ENCODE peak calls at places on chromosomes 13 and 19, in five cellular contexts. L is GM23338, V is heart left ventricle, Y is pancreas, D is IMR-90. F is an unnamed sample. For H3K36me3, the result is how much of the 10 kb centered on the place peaks cover.

GRCh38 chr19:18894254-18895037 is 1.5 kb downstream of the CERS1 start:
- DNase-seq in L (peak), V (no peak), Y (no peak), D (peak), F (no peak)

GRCh38 chr13:50400930-50401553 is 385.8 kb downstream of the KCNRG start:
- DNase-seq in L (no peak), V (no peak), Y (no peak), D (peak), F (peak)

GRCh38 chr13:30037306-30037705 is 186.9 kb upstream of the UBL3 start:
- DNase-seq in L (peak), V (no peak), Y (no peak), D (no peak), F (no peak)

GRCh38 chr13:109135018-109135417 is 505.6 kb downstream of the MYO16 start:
- DNase-seq in L (no peak), V (no peak), Y (no peak), D (no peak), F (no peak)

GRCh38 chr19:49094505-49095482 is 9.5 kb downstream of the SNRNP70 start:
- DNase-seq in L (no peak), V (no peak), Y (no peak), D (no peak), F (no peak)

GRCh38 chr13:36090592-36090991 is 40.6 kb downstream of the DCLK1 start:
- DNase-seq in L (no peak), V (no peak), Y (no peak), D (no peak), F (no peak)

GRCh38 chr19:42057856-42058255 is 12.2 kb downstream of the GRIK5 start:
- DNase-seq in L (no peak), V (no peak), Y (no peak), D (no peak), F (no peak)

GRCh38 chr13:60369242-60369641 is 27.8 kb upstream of the TDRD3 start:
- DNase-seq in L (peak), V (no peak), Y (no peak), D (peak), F (peak)

GRCh38 chr13:95404141-95404882 is 103.1 kb upstream of the ABCC4 start:
- DNase-seq in L (peak), V (peak), Y (peak), D (peak), F (peak)

GRCh38 chr19:42555317-42555716 is 27.0 kb upstream of the CEACAM1 start:
- DNase-seq in L (peak), V (no peak), Y (no peak), D (no peak), F (no peak)

GRCh38 chr19:44625531-44626066 is 12.2 kb downstream of the IGSF23 start:
- DNase-seq in L (no peak), V (no peak), Y (no peak), D (peak), F (no peak)

GRCh38 chr19:38693380-38694223 is 46.2 kb downstream of the ACTN4 start:
- DNase-seq in L (peak), V (no peak), Y (peak), D (peak), F (peak)

GRCh38 chr19:23481043-23481442 is 85.8 kb upstream of the ZNF91 start:
- DNase-seq in L (no peak), V (no peak), Y (no peak), D (no peak), F (peak)

GRCh38 chr13:79307866-79308298 is 98.2 kb downstream of the RBM26 start:
- DNase-seq in L (peak), V (no peak), Y (no peak), D (peak), F (peak)

GRCh38 chr13:50682966-50683365 is 160.5 kb downstream of the DLEU7 start:
- DNase-seq in L (no peak), V (no peak), Y (no peak), D (no peak), F (no peak)

GRCh38 chr13:113862766-113863510 is 938 bp downstream of the GAS6 start:
- DNase-seq in L (peak), V (peak), Y (peak), D (no peak), F (no peak)

GRCh38 chr13:61770697-61771096 is 355.0 kb upstream of the PCDH20 start:
- DNase-seq in L (peak), V (no peak), Y (no peak), D (no peak), F (no peak)

GRCh38 chr19:23787106-23787505 is 28.4 kb upstream of the ZNF681 start:
- DNase-seq in L (no peak), V (no peak), Y (no peak), D (peak), F (peak)

GRCh38 chr13:105735269-105735668 is 800.2 kb downstream of the EFNB2 start:
- DNase-seq in L (no peak), V (no peak), Y (no peak), D (no peak), F (no peak)

GRCh38 chr19:1069009-1069779 is 2.2 kb downstream of the ARHGAP45 start:
- DNase-seq in L (no peak), V (peak), Y (no peak), D (no peak), F (no peak)

GRCh38 chr19:7908742-7909461 is 5.2 kb downstream of the MAP2K7 start:
- DNase-seq in L (peak), V (no peak), Y (no peak), D (no peak), F (no peak)

DNA sequence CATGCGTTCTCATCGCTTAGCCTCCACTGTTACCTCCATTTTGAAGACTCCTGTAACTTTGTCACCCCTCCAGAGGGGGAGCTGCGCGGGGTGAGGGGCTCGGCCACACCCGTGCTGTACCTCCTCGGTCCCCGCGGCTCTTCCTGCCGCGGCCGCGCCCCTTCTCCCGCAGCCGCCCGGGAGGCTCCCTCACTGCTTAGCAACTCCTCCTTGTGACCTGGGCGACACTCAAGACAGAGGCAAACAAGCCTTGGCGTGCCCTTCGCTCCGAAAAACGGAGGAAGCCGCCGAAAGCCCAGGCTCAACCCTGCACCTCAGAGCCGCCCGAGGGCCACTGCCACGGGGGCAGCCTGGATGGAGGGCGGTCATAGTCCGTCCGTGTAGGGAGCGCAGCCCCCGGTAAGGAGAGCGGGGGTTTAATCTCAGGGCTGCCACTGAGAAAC is 494.3 kb downstream of the FOXO1 start:
- DNase-seq in L (peak), V (no peak), Y (no peak), D (no peak), F (peak)
- H3K4me3 ChIP-seq in L (peak), V (no peak), Y (no peak), D (no peak), F (peak)

GRCh38 chr13:110625771-110626321 is 10.5 kb downstream of the NAXD start:
- DNase-seq in L (no peak), V (no peak), Y (no peak), D (no peak), F (no peak)
- H3K36me3 ChIP-seq in L (under half), V (under half), Y (under half), D (half or more), F (under half)

GRCh38 chr13:46679369-46680180 is 117.4 kb downstream of the ESD start:
- DNase-seq in L (no peak), V (no peak), Y (no peak), D (peak), F (no peak)
- H3K4me3 ChIP-seq in L (no peak), V (peak), Y (no peak), D (peak), F (no peak)

GRCh38 chr13:19673473-19674430 is 40.3 kb downstream of the MPHOSPH8 start:
- DNase-seq in L (no peak), V (no peak), Y (no peak), D (no peak), F (no peak)
- H3K36me3 ChIP-seq in L (under half), V (under half), Y (under half), D (half or more), F (under half)

DNA sequence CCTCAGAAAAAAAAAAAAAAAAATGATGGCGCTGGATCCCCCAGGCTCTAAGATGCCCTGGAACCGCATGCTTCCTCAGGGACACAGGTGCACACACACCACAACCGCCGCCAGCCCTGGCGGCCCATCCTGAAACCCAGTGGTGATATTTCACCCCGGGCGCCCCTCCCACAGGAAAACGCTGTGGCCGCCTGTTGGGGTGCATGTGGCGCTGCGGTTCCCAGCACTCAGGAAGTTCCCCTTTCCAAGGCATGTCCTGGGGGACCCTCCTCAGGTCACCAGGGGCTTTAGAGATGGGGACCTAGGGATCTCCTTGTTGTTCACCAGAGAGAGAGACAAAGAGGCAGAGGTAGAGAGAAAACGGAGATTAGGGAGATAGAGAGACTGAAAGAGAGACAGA is 2.5 kb downstream of the ADGRE2 start:
- DNase-seq in L (peak), V (peak), Y (no peak), D (no peak), F (no peak)
- H3K4me3 ChIP-seq in L (peak), V (peak), Y (peak), D (no peak), F (no peak)

F was measured in bronchial epithelial cell.